ENCODE peak calls at places on chromosome 20, in nine cellular contexts. E, Y, G, N, D, U, J, O and L are unnamed samples.

GRCh38 chr20:51014797-51015722 is 7.8 kb downstream of the KCNG1 start:
- DNase-seq in E (no peak), Y (peak; percentile 61), G (peak; percentile 87), N (peak; percentile 56), D (no peak), U (peak; percentile 65), J (peak; percentile 67), O (no peak), L (no peak)

GRCh38 chr20:58084566-58084965 is 143.9 kb downstream of the ANKRD60 start:
- DNase-seq in E (no peak), Y (no peak), G (no peak), N (no peak), D (no peak), U (no peak), J (no peak), O (no peak), L (no peak)

GRCh38 chr20:61044499-61044898 is 207.6 kb upstream of the CDH4 start:
- DNase-seq in E (no peak), Y (no peak), G (no peak), N (no peak), D (no peak), U (no peak), J (no peak), O (no peak), L (no peak)

GRCh38 chr20:23585449-23585807 is 17.1 kb upstream of the CST9L start:
- DNase-seq in E (no peak), Y (no peak), G (no peak), N (no peak), D (no peak), U (no peak), J (no peak), O (no peak), L (no peak)

GRCh38 chr20:9592419-9592818 is 78.0 kb downstream of the LAMP5 start:
- DNase-seq in E (no peak), Y (no peak), G (no peak), N (no peak), D (no peak), U (no peak), J (no peak), O (no peak), L (no peak)

GRCh38 chr20:56458227-56458821 is 10.1 kb upstream of the RTF2 start:
- DNase-seq in E (no peak), Y (no peak), G (peak; percentile 44), N (no peak), D (no peak), U (no peak), J (no peak), O (no peak), L (no peak)

GRCh38 chr20:20303742-20304141 is 64.2 kb upstream of the INSM1 start:
- DNase-seq in E (peak; percentile 48), Y (no peak), G (no peak), N (peak; percentile 13), D (no peak), U (no peak), J (no peak), O (peak; percentile 19), L (no peak)

GRCh38 chr20:57193094-57193493 is 73.3 kb downstream of the BMP7 start:
- DNase-seq in E (no peak), Y (no peak), G (no peak), N (no peak), D (no peak), U (no peak), J (no peak), O (no peak), L (no peak)

GRCh38 chr20:36666181-36666740 is 20.3 kb upstream of the SLA2 start:
- DNase-seq in E (no peak), Y (peak; percentile 38), G (no peak), N (no peak), D (no peak), U (no peak), J (peak; percentile 45), O (no peak), L (peak; percentile 16)

GRCh38 chr20:31710423-31711250 is 12.0 kb downstream of the BCL2L1 start:
- DNase-seq in E (peak; percentile 70), Y (no peak), G (no peak), N (no peak), D (no peak), U (no peak), J (peak; percentile 99), O (peak; percentile 90), L (no peak)

GRCh38 chr20:36808317-36809257 is 35.0 kb upstream of the DSN1 start:
- DNase-seq in E (peak; percentile 58), Y (peak; percentile 70), G (peak; percentile 81), N (peak; percentile 90), D (peak; percentile 38), U (peak; percentile 60), J (peak; percentile 96), O (peak; percentile 22), L (peak; percentile 36)

GRCh38 chr20:34715384-34715783 is 11.2 kb downstream of the TP53INP2 start:
- DNase-seq in E (no peak), Y (peak; percentile 12), G (no peak), N (no peak), D (no peak), U (no peak), J (peak; percentile 43), O (no peak), L (no peak)

GRCh38 chr20:35312348-35312747 is 20.1 kb upstream of the FAM83C start:
- DNase-seq in E (no peak), Y (peak; percentile 94), G (no peak), N (no peak), D (peak; percentile 87), U (no peak), J (peak; percentile 87), O (no peak), L (peak; percentile 87)

GRCh38 chr20:48983423-48984400 is 62.2 kb downstream of the ARFGEF2 start:
- DNase-seq in E (peak; percentile 18), Y (peak; percentile 63), G (peak; percentile 76), N (peak; percentile 93), D (peak; percentile 47), U (no peak), J (peak; percentile 89), O (peak; percentile 76), L (peak; percentile 44)

GRCh38 chr20:5118220-5119142 is 1.3 kb downstream of the PCNA start:
- DNase-seq in E (no peak), Y (no peak), G (no peak), N (no peak), D (no peak), U (no peak), J (no peak), O (no peak), L (no peak)

GRCh38 chr20:14142964-14143627 is 147.8 kb downstream of the MACROD2 start:
- DNase-seq in E (no peak), Y (peak; percentile 54), G (peak; percentile 17), N (peak; percentile 18), D (peak; percentile 24), U (no peak), J (peak; percentile 34), O (no peak), L (peak; percentile 10)

GRCh38 chr20:56657879-56658278 is 28.8 kb downstream of the TFAP2C start:
- DNase-seq in E (no peak), Y (no peak), G (no peak), N (no peak), D (no peak), U (no peak), J (no peak), O (no peak), L (no peak)

GRCh38 chr20:8388707-8389106 is 256.6 kb downstream of the PLCB1 start:
- DNase-seq in E (no peak), Y (peak; percentile 75), G (no peak), N (no peak), D (no peak), U (no peak), J (no peak), O (no peak), L (no peak)

GRCh38 chr20:663315-664090 is 10.5 kb upstream of the SRXN1 start:
- DNase-seq in E (no peak), Y (no peak), G (no peak), N (peak; percentile 39), D (no peak), U (no peak), J (peak; percentile 57), O (no peak), L (no peak)

GRCh38 chr20:25076731-25077609 is 5.0 kb downstream of the VSX1 start:
- DNase-seq in E (no peak), Y (peak; percentile 36), G (peak; percentile 48), N (peak; percentile 64), D (no peak), U (no peak), J (peak; percentile 70), O (peak; percentile 57), L (no peak)
- H3K4me3 ChIP-seq in E (peak overlapping the region; percentile 56), Y (peak overlapping the region; percentile 33), G (peak overlapping the region; percentile 46), N (no peak overlapping the region), D (peak overlapping the region; percentile 25), U (peak overlapping the region; percentile 22), J (no peak overlapping the region), O (peak overlapping the region; percentile 52), L (no peak overlapping the region)

DNA sequence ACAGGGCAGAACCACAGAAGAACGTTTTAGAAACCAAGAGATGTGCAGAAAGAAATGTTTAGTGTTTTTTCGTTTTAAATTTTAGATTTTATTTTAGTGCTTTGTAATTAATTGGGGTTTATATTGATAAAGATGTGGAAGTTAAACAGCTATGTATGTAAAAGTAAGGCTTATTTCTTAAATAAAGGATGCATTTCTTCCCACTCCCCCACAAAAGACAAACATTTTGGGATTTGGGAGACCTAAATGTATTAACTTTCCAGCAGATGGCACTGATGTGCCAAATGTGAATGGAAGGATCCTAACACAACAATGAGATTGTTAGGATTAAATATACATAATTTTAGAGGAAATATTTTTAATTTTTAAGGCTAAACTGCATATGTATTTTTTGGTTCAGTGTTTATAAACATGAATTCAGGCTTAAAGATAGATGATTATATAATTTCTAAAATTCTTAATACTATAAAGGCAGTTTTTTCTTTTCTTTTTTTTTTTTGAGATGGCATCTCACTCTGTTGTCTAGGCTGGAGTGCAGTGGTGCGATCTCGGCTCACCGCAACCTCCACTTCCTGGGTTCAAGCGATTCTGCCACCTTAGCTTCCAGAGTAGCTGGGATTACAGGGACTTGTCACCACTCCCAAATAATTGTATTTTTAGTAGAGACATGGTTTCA is 12.0 kb downstream of the PFDN4 start:
- DNase-seq in E (no peak), Y (peak; percentile 52), G (peak; percentile 53), N (no peak), D (no peak), U (no peak), J (peak; percentile 61), O (no peak), L (no peak)
- TF ChIP-seq CTCF in E (peak; percentile 70), Y (peak; percentile 78), G (peak; percentile 83), N (peak; percentile 61), D (peak; percentile 69), U (no peak), J (peak; percentile 56), O (no peak), L (peak; percentile 42)

DNA sequence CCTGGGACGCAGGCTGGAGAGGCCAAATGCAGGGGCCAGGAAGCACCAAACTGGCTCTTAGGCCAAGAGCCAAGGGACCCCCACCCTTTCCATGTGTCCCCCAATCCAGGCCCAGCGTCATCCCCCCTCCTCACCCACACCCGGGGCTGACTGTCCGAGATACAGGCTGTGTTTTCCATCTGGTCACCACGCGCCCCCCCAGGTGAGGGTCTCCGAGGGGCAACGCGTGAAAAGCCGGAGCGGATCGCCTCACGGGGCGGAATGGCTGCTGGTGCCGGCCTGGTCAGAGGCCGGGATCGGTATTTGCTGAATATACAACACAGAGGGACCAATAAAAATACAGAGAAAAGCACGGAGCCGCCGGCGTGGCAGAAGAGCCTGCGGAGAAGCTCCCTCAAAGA is 5.2 kb upstream of the ABHD16B start:
- DNase-seq in E (no peak), Y (no peak), G (no peak), N (no peak), D (no peak), U (peak; percentile 56), J (no peak), O (no peak), L (no peak)
- H3K4me3 ChIP-seq in E (peak overlapping the region; percentile 50), Y (no peak overlapping the region), G (no peak overlapping the region), N (no peak overlapping the region), D (no peak overlapping the region), U (no peak overlapping the region), J (no peak overlapping the region), O (no peak overlapping the region), L (no peak overlapping the region)

GRCh38 chr20:33668087-33668790 is 1.5 kb downstream of the ACTL10 start:
- DNase-seq in E (peak; percentile 76), Y (no peak), G (peak; percentile 92), N (no peak), D (no peak), U (no peak), J (no peak), O (peak; percentile 77), L (no peak)
- TF ChIP-seq CTCF in E (peak; percentile 84), Y (peak; percentile 72), G (peak; percentile 66), N (peak; percentile 78), D (peak; percentile 84), U (peak; percentile 83), J (peak; percentile 69), O (peak; percentile 94), L (peak; percentile 95)